ENCODE peak calls at places on chromosomes 2 and 18, in seven cellular contexts. V is H9, I is gastrocnemius medialis, S is BE2C, J is Peyer's patch, O is foreskin fibroblast, B is AG04449. Q is an unnamed sample.

GRCh38 chr18:65906621-65907034 is 155.8 kb downstream of the CDH7 start:
- DNase-seq in V (peak), I (no peak), S (no peak), J (peak), O (no peak), B (no peak), Q (peak)

GRCh38 chr18:6729247-6730091 is at the start of gene ARHGAP28:
- DNase-seq in V (peak), I (peak), S (peak), J (peak), O (peak), B (no peak), Q (peak)

GRCh38 chr2:161134547-161135518 is 25.4 kb upstream of the TANK start:
- DNase-seq in V (no peak), I (no peak), S (no peak), J (no peak), O (no peak), B (no peak), Q (peak)

GRCh38 chr2:933734-934295 is 16.8 kb upstream of the SNTG2 start:
- DNase-seq in V (no peak), I (no peak), S (no peak), J (no peak), O (no peak), B (no peak), Q (no peak)

GRCh38 chr18:48022021-48022420 is 91.6 kb upstream of the SMAD2 start:
- DNase-seq in V (no peak), I (no peak), S (no peak), J (peak), O (no peak), B (no peak), Q (no peak)

GRCh38 chr18:11981383-11981632 is at the start of gene IMPA2:
- DNase-seq in V (no peak), I (no peak), S (no peak), J (no peak), O (no peak), B (no peak), Q (no peak)

GRCh38 chr2:17719562-17720371 is 33.8 kb downstream of the SMC6 start:
- DNase-seq in V (no peak), I (no peak), S (no peak), J (no peak), O (no peak), B (no peak), Q (no peak)

GRCh38 chr2:95208101-95208500 is 780 bp downstream of the ZNF892 start:
- DNase-seq in V (no peak), I (no peak), S (no peak), J (no peak), O (no peak), B (no peak), Q (no peak)

GRCh38 chr2:211468881-211469280 is 912.5 kb downstream of the CPS1 start:
- DNase-seq in V (peak), I (no peak), S (no peak), J (no peak), O (no peak), B (no peak), Q (no peak)

GRCh38 chr2:121686218-121686617 is 37.0 kb upstream of the CLASP1 start:
- DNase-seq in V (no peak), I (no peak), S (no peak), J (no peak), O (no peak), B (no peak), Q (no peak)

GRCh38 chr2:231425811-231426703 is 30.5 kb downstream of the B3GNT7 start:
- DNase-seq in V (peak), I (no peak), S (no peak), J (no peak), O (no peak), B (no peak), Q (no peak)

GRCh38 chr2:229564300-229564907 is 150.0 kb downstream of the DNER start:
- DNase-seq in V (no peak), I (no peak), S (no peak), J (no peak), O (no peak), B (no peak), Q (no peak)

GRCh38 chr18:67935638-67936037 is 419.1 kb upstream of the DSEL start:
- DNase-seq in V (no peak), I (no peak), S (no peak), J (no peak), O (no peak), B (no peak), Q (no peak)

GRCh38 chr18:67926929-67927864 is 410.7 kb upstream of the DSEL start:
- DNase-seq in V (no peak), I (no peak), S (no peak), J (no peak), O (peak), B (no peak), Q (no peak)

GRCh38 chr18:67932261-67932660 is 415.7 kb upstream of the DSEL start:
- DNase-seq in V (no peak), I (no peak), S (no peak), J (no peak), O (no peak), B (no peak), Q (no peak)
- TF ChIP-seq CTCF in V (no peak), I (no peak), S (no peak), J (no peak), O (no peak), B (no peak), Q (no peak)

DNA sequence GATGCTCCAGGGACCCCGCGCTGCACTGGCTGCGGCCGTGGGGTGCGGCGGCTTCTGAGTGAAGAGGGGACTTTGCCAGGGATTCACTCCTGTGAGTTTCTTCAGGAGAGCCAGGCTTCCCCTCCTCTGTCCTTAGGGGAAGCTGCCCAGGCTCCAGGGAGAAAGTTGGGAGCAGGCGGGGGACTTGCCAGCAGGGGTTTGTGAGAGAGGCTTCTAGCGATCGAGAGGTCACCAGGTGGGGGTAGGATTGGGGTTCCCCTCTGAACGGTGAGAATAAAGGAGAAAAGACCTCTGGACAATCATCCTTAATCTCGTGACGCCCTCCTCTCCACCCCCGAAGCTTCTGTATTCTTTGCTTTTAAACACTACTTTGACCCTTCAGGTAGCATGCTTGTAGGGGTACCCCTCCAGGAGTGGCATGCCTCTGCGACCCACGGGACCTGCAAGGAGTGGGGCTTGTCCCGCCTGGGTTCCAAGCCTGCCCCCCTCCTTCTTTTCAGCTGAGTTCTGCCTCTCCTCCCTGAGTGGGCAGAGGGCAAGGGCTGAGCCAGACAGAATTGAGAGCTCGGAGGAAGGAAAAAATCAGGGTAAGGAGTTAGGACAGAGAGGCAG is 601 bp downstream of the PROKR1 start:
- DNase-seq in V (no peak), I (no peak), S (no peak), J (no peak), O (no peak), B (no peak), Q (no peak)
- TF ChIP-seq CTCF in V (no peak), I (no peak), S (no peak), J (no peak), O (no peak), B (no peak), Q (no peak)

GRCh38 chr2:113979172-113980128 is 89.6 kb downstream of the ACTR3 start:
- DNase-seq in V (peak), I (no peak), S (peak), J (no peak), O (no peak), B (no peak), Q (no peak)
- TF ChIP-seq CTCF in V (peak), I (no peak), S (peak), J (peak), O (no peak), B (peak), Q (peak)

GRCh38 chr2:233938676-233939370 is 21.6 kb downstream of the TRPM8 start:
- DNase-seq in V (no peak), I (no peak), S (no peak), J (no peak), O (no peak), B (no peak), Q (no peak)

GRCh38 chr2:233935426-233935825 is 18.3 kb downstream of the TRPM8 start:
- DNase-seq in V (no peak), I (no peak), S (no peak), J (no peak), O (no peak), B (no peak), Q (no peak)

GRCh38 chr2:233934524-233934923 is 17.4 kb downstream of the TRPM8 start:
- DNase-seq in V (no peak), I (no peak), S (no peak), J (no peak), O (no peak), B (no peak), Q (no peak)

GRCh38 chr2:233940376-233941276 is 23.5 kb downstream of the TRPM8 start:
- DNase-seq in V (no peak), I (no peak), S (no peak), J (no peak), O (no peak), B (no peak), Q (no peak)

GRCh38 chr2:233936089-233936488 is 18.9 kb downstream of the TRPM8 start:
- DNase-seq in V (no peak), I (no peak), S (no peak), J (no peak), O (no peak), B (no peak), Q (no peak)
- TF ChIP-seq CTCF in V (no peak), I (no peak), S (no peak), J (no peak), O (no peak), B (no peak), Q (no peak)

GRCh38 chr18:54647176-54647575 is 56.1 kb downstream of the DYNAP start:
- DNase-seq in V (peak), I (no peak), S (no peak), J (peak), O (no peak), B (no peak), Q (peak)
- TF ChIP-seq CTCF in V (peak), I (no peak), S (peak), J (no peak), O (no peak), B (peak), Q (peak)

DNA sequence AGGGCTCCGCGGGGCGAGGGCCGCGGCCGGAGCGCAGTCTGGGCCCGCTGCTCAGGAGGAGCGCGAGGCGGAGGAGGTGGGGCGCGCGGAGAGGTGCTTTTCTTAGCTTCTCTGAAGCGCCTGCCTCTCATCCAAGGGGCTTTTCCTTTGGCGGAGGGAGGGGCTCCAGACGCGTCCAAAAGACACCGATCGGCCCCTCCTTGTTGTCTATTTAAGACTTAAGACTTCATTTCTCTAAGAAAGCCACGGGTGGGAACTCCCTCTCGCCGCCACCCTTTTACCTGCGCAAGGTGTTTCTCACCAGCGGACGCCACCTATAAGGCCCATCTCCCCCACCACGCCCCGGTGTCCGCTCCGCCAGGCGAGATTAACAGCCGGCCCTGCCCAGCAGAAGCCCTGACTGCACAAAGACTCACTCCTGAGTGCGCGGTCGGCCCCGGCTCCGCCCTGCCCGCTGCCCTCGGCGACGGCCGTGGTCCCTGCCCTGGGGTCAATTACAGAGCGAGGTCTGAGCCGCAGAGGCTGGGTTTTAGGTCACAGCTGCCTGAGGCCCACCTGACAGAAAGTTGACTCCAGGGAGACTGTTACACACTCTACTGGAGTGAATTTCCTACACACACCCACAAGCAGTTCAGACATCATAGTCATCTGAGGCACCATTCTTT is at the start of gene DSC2:
- DNase-seq in V (peak), I (no peak), S (no peak), J (peak), O (no peak), B (no peak), Q (peak)
- TF ChIP-seq CTCF in V (no peak), I (no peak), S (no peak), J (no peak), O (no peak), B (no peak), Q (no peak)

DNA sequence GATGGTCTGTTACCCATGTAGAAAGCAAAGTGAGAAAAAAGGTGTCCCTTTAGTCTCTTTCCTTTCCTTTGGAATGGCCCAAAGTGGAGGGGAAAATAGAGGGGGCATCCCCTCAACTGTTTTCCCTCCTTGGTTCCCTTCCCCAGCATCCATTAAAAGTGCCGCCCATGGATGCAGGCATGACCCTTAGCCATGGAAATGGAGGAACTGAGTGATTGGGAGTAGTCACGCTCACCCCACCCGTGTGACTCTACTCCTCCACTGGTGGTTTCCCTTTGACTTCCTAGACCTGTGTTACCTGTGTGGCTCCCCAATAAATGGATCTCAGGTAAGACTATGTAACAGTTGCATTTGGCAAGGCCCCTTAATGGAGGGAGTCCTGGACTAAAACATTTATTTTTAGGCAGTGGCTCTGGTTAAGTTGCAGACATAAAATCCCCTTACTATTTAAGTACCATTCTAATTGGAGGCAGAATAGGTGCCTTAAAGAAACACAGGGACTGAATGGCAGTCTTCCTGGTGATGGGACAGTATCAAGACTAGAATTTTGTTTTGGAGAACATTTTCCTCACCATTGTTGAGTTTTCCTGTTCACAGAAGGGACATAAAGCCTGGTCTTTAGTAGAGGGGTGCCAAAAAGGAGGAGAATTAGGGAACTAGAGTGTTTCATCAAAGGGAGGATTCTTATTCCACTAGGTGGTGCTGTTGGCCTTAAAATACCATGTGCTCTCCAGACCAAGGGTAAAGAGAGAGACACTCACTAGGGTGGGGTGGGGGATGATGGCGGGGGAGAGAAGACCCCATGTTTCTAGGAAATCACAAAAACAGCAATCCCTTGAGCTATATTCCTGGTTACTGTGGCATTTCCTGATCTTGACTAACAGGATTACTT is 25.7 kb upstream of the PLA2R1 start:
- DNase-seq in V (no peak), I (no peak), S (peak), J (no peak), O (no peak), B (no peak), Q (no peak)
- TF ChIP-seq CTCF in V (peak), I (no peak), S (peak), J (no peak), O (peak), B (no peak), Q (no peak)

GRCh38 chr2:44970846-44971450 is 29.4 kb downstream of the SIX3 start:
- DNase-seq in V (no peak), I (no peak), S (no peak), J (no peak), O (no peak), B (no peak), Q (no peak)

GRCh38 chr2:44972771-44973535 is 31.5 kb downstream of the SIX3 start:
- DNase-seq in V (no peak), I (no peak), S (peak), J (no peak), O (no peak), B (no peak), Q (no peak)

GRCh38 chr2:44975571-44976450 is 33.4 kb downstream of the SIX2 start:
- DNase-seq in V (peak), I (no peak), S (no peak), J (no peak), O (no peak), B (no peak), Q (no peak)

GRCh38 chr2:44969936-44970335 is 28.4 kb downstream of the SIX3 start:
- DNase-seq in V (no peak), I (no peak), S (no peak), J (no peak), O (no peak), B (no peak), Q (no peak)

DNA sequence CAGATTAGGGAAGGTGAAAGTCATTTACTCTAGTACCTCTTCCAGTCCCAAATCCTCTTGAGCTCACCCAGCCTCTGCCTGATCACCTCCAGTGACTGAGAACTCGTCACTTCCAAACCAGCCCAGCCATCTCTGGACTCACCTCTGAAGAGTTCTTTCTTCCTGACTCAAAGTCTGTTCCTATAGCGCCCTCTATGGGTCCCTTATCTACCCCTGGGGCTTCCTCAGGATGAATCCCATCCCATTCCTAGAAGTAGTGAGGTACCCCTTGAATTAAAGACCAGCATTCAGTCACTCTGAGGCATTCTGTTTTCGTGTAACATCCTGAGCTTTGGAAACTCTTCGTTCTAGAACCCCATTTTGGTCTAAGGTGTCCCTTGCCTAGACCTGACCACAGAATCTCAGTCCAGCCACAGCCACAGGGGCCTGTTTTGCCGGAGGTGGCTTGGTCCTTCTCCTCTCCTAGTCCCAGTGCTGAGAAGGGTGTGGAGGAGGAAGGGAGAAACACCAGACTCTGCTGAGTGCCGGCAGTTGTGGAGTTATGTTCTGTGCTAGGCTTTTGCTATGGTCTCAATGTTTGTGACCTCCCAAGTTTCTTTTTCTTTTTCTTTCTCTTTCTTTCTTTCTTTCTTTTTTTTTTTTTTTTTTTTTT is 32.7 kb downstream of the SIX3 start:
- DNase-seq in V (peak), I (no peak), S (peak), J (no peak), O (no peak), B (no peak), Q (no peak)
- TF ChIP-seq CTCF in V (peak), I (no peak), S (peak), J (no peak), O (peak), B (peak), Q (no peak)

GRCh38 chr2:29644949-29645348 is 276.4 kb downstream of the ALK start:
- DNase-seq in V (no peak), I (no peak), S (no peak), J (no peak), O (no peak), B (no peak), Q (no peak)
- TF ChIP-seq CTCF in V (peak), I (no peak), S (peak), J (no peak), O (no peak), B (no peak), Q (no peak)

Q was measured in prostate gland.